ENCODE peak calls at places on chromosomes 5 and 9, in six cellular contexts. H is RWPE2, C is lung, P is left lung, S is right lobe of liver, G is stomach. N is an unnamed sample.

GRCh38 chr5:177098772-177099152 is 12.0 kb downstream of the FGFR4 start:
- DNase-seq in P (no peak), S (no peak), H (no peak), C (no peak), G (no peak), N (no peak)

GRCh38 chr9:6955251-6955921 is 197.6 kb downstream of the KDM4C start:
- DNase-seq in H (no peak), G (no peak), P (no peak), C (no peak), S (no peak), N (no peak)

GRCh38 chr5:129410488-129410887 is 49.6 kb upstream of the ADAMTS19 start:
- DNase-seq in S (no peak), C (no peak), P (no peak), H (no peak), G (no peak), N (no peak)

GRCh38 chr5:8598996-8599395 is 730.0 kb downstream of the MTRR start:
- DNase-seq in H (no peak), C (no peak), G (no peak), P (no peak), S (no peak), N (no peak)

GRCh38 chr9:129237195-129237611 is 59.1 kb upstream of the IER5L start:
- DNase-seq in P (peak; percentile 36), C (no peak), H (no peak), S (peak; percentile 23), G (no peak), N (peak; percentile 66)

GRCh38 chr5:159178978-159179377 is 30.4 kb downstream of the RNF145 start:
- DNase-seq in C (no peak), S (no peak), H (no peak), P (no peak), G (no peak), N (no peak)

GRCh38 chr5:121257621-121258020 is 594.1 kb upstream of the FTMT start:
- DNase-seq in S (no peak), G (no peak), H (no peak), P (no peak), C (no peak), N (no peak)

GRCh38 chr9:124769451-124770358 is 1.4 kb downstream of the NR6A1 start:
- DNase-seq in G (no peak), P (peak; percentile 92), H (no peak), S (peak; percentile 76), C (no peak), N (peak; percentile 15)

GRCh38 chr9:35112257-35113020 is 3.2 kb downstream of the ATOSB start:
- DNase-seq in P (no peak), C (no peak), H (no peak), G (no peak), S (no peak), N (no peak)

GRCh38 chr9:27377147-27377807 is 80.3 kb upstream of the EQTN start:
- DNase-seq in S (no peak), G (no peak), P (no peak), C (no peak), H (no peak), N (no peak)

GRCh38 chr5:80181618-80182211 is 74.1 kb downstream of the SERINC5 start:
- DNase-seq in S (peak; percentile 82), C (peak; percentile 80), P (no peak), G (peak; percentile 91), H (no peak), N (peak; percentile 79)

GRCh38 chr9:88531920-88532319 is 3.1 kb upstream of the NXNL2 start:
- DNase-seq in P (no peak), H (no peak), S (no peak), G (no peak), C (no peak), N (no peak)

GRCh38 chr9:80492221-80492620 is 920.5 kb downstream of the TLE4 start:
- DNase-seq in P (peak; percentile 49), H (no peak), G (peak; percentile 67), S (no peak), C (peak; percentile 62), N (no peak)

GRCh38 chr5:35294976-35295375 is 64.7 kb upstream of the PRLR start:
- DNase-seq in S (no peak), G (no peak), C (no peak), P (no peak), H (no peak), N (no peak)

GRCh38 chr5:78974011-78974410 is 11.1 kb downstream of the ARSB start:
- DNase-seq in G (no peak), H (no peak), C (no peak), P (no peak), S (no peak), N (no peak)

GRCh38 chr9:33814816-33815215 is 2.1 kb upstream of the UBE2R2 start:
- DNase-seq in G (no peak), P (no peak), S (no peak), H (no peak), C (no peak), N (no peak)

GRCh38 chr5:172455511-172456061 is 1.3 kb upstream of the SH3PXD2B start:
- DNase-seq in G (no peak), P (no peak), S (no peak), C (no peak), H (peak; percentile 70), N (no peak)
- H3K27ac ChIP-seq in G (peak overlapping the region; percentile 93), P (peak overlapping the region; percentile 33), S (no peak overlapping the region), C (peak overlapping the region; percentile 24), H (peak overlapping the region; percentile 66), N (no peak overlapping the region)

DNA sequence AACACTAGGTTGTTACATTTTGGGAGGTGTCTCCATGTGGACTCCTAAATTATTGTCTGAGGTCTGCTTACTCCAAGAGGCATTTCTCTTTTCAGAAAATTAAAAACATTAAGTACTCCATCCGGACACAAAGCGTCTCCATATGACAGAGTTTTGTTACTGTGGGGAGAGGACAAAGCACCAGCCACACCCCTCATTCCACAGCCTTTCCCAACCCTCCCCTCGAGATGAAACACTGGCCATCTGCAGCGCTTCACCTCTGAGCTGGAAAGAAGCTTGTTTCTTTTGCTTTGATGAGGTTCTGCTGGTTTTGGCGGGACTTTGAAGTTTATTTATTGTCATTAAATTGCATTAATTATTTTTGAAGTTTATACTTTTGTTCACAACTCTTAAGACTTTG is 27.7 kb upstream of the NKD2 start:
- DNase-seq in S (no peak), H (no peak), P (no peak), G (no peak), C (no peak), N (no peak)
- H3K4me1 ChIP-seq in S (no peaks in the 10 kb centered on the region), H (no peaks in the 10 kb centered on the region), P (no peaks in the 10 kb centered on the region), G (no peaks in the 10 kb centered on the region), C (no peaks in the 10 kb centered on the region), N (peaks cover 6% of the 10 kb centered on the region)

GRCh38 chr5:2905741-2906140 is 154.3 kb upstream of the IRX2 start:
- DNase-seq in G (no peak), C (no peak), H (no peak), S (no peak), P (no peak), N (no peak)
- H3K9me3 ChIP-seq in G (no peaks in the 10 kb centered on the region), C (no peaks in the 10 kb centered on the region), H (no peaks in the 10 kb centered on the region), S (no peaks in the 10 kb centered on the region), P (no peaks in the 10 kb centered on the region), N (no peaks in the 10 kb centered on the region)

GRCh38 chr5:97075649-97076048 is 66.8 kb downstream of the LIX1 start:
- DNase-seq in H (no peak), G (no peak), C (no peak), P (no peak), S (no peak), N (no peak)
- H3K27ac ChIP-seq in H (no peak overlapping the region), G (no peak overlapping the region), C (no peak overlapping the region), P (no peak overlapping the region), S (no peak overlapping the region), N (no peak overlapping the region)

N was measured in CD8-positive, alpha-beta memory T cell.